ENCODE peak calls at places on chromosome 11, in five cellular contexts. One of them, this sample, is unnamed.

GRCh38 chr11:118120793-118121192 is 31.8 kb downstream of the SCN4B start:
- DNase-seq in fibroblast of the aortic adventitia: no peak
- DNase-seq in kidney epithelial cell: no peak
- DNase-seq in tibial artery: no peak
- DNase-seq in progenitor cell of endocrine pancreas: no peak
- DNase-seq in this sample: no peak

GRCh38 chr11:93902921-93903320 is 52.5 kb upstream of the VSTM5 start:
- DNase-seq in fibroblast of the aortic adventitia: no peak
- DNase-seq in kidney epithelial cell: no peak
- DNase-seq in tibial artery: no peak
- DNase-seq in progenitor cell of endocrine pancreas: no peak
- DNase-seq in this sample: no peak

GRCh38 chr11:128492461-128492860 is 94.9 kb downstream of the ETS1 start:
- DNase-seq in fibroblast of the aortic adventitia: peak
- DNase-seq in kidney epithelial cell: no peak
- DNase-seq in tibial artery: no peak
- DNase-seq in progenitor cell of endocrine pancreas: no peak
- DNase-seq in this sample: no peak

GRCh38 chr11:123545726-123546125 is 108.7 kb downstream of the SCN3B start:
- DNase-seq in fibroblast of the aortic adventitia: peak
- DNase-seq in kidney epithelial cell: no peak
- DNase-seq in tibial artery: no peak
- DNase-seq in progenitor cell of endocrine pancreas: no peak
- DNase-seq in this sample: no peak

GRCh38 chr11:106132582-106133354 is 55.3 kb downstream of the AASDHPPT start:
- DNase-seq in fibroblast of the aortic adventitia: no peak
- DNase-seq in kidney epithelial cell: no peak
- DNase-seq in tibial artery: no peak
- DNase-seq in progenitor cell of endocrine pancreas: no peak
- DNase-seq in this sample: no peak

GRCh38 chr11:60924110-60924905 is at the start of gene TMEM132A:
- DNase-seq in fibroblast of the aortic adventitia: peak
- DNase-seq in kidney epithelial cell: no peak
- DNase-seq in tibial artery: no peak
- DNase-seq in progenitor cell of endocrine pancreas: peak
- DNase-seq in this sample: peak

GRCh38 chr11:10076458-10077141 is 217.4 kb downstream of the SBF2 start:
- DNase-seq in fibroblast of the aortic adventitia: peak
- DNase-seq in kidney epithelial cell: no peak
- DNase-seq in tibial artery: peak
- DNase-seq in progenitor cell of endocrine pancreas: no peak
- DNase-seq in this sample: no peak

GRCh38 chr11:83523676-83524075 is 237.5 kb upstream of the CCDC90B start:
- DNase-seq in fibroblast of the aortic adventitia: no peak
- DNase-seq in kidney epithelial cell: no peak
- DNase-seq in tibial artery: no peak
- DNase-seq in progenitor cell of endocrine pancreas: no peak
- DNase-seq in this sample: no peak

GRCh38 chr11:86103808-86104207 is 34.9 kb upstream of the PICALM start:
- DNase-seq in fibroblast of the aortic adventitia: no peak
- DNase-seq in kidney epithelial cell: no peak
- DNase-seq in tibial artery: no peak
- DNase-seq in progenitor cell of endocrine pancreas: no peak
- DNase-seq in this sample: no peak

GRCh38 chr11:59102259-59102765 is 4.7 kb upstream of the FAM111B start:
- DNase-seq in fibroblast of the aortic adventitia: peak
- DNase-seq in kidney epithelial cell: no peak
- DNase-seq in tibial artery: peak
- DNase-seq in progenitor cell of endocrine pancreas: peak
- DNase-seq in this sample: peak

DNA sequence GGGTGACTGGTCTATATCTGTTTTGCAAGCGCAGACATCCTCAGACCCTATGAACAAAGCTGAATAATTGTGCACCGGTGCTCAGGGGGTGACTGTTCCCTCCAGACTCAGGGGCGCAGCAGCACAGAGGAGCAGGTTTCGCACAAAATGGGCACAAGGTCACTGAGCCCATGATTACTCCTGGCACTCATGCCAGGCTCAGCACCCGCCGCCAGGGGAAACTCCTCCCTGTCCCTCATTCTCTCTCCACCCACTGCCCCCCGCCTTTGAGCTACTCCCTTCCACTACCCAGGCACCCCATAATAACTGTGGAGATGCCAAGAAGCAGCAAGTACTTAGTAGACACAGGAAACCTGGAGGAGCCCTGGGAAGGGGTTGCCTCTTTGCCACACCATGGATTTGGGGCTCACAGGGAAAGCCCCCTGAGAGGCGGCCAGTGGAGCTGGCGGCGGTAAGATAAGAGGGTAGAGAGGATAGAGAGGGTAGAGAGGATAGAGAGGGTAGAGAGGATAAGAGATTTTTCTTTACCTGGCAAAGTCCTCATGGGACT is 198.8 kb downstream of the CTTN start:
- DNase-seq in fibroblast of the aortic adventitia: no peak
- DNase-seq in kidney epithelial cell: no peak
- DNase-seq in tibial artery: no peak
- DNase-seq in progenitor cell of endocrine pancreas: no peak
- DNase-seq in this sample: no peak
- TF ChIP-seq CTCF in fibroblast of the aortic adventitia: no peak
- TF ChIP-seq CTCF in kidney epithelial cell: no peak
- TF ChIP-seq CTCF in tibial artery: no peak
- TF ChIP-seq CTCF in progenitor cell of endocrine pancreas: no peak
- TF ChIP-seq CTCF in this sample: no peak

GRCh38 chr11:62910141-62910882 is 10.9 kb downstream of the CHRM1 start:
- DNase-seq in fibroblast of the aortic adventitia: no peak
- DNase-seq in kidney epithelial cell: no peak
- DNase-seq in tibial artery: no peak
- DNase-seq in progenitor cell of endocrine pancreas: no peak
- DNase-seq in this sample: no peak

GRCh38 chr11:62912268-62912667 is 8.9 kb downstream of the CHRM1 start:
- DNase-seq in fibroblast of the aortic adventitia: no peak
- DNase-seq in kidney epithelial cell: no peak
- DNase-seq in tibial artery: no peak
- DNase-seq in progenitor cell of endocrine pancreas: no peak
- DNase-seq in this sample: no peak

GRCh38 chr11:62911137-62912130 is 9.7 kb downstream of the CHRM1 start:
- DNase-seq in fibroblast of the aortic adventitia: no peak
- DNase-seq in kidney epithelial cell: no peak
- DNase-seq in tibial artery: no peak
- DNase-seq in progenitor cell of endocrine pancreas: no peak
- DNase-seq in this sample: no peak

GRCh38 chr11:62908468-62909072 is 12.6 kb downstream of the CHRM1 start:
- DNase-seq in fibroblast of the aortic adventitia: no peak
- DNase-seq in kidney epithelial cell: no peak
- DNase-seq in tibial artery: no peak
- DNase-seq in progenitor cell of endocrine pancreas: no peak
- DNase-seq in this sample: peak

GRCh38 chr11:62909107-62909894 is 11.9 kb downstream of the CHRM1 start:
- DNase-seq in fibroblast of the aortic adventitia: peak
- DNase-seq in kidney epithelial cell: no peak
- DNase-seq in tibial artery: peak
- DNase-seq in progenitor cell of endocrine pancreas: peak
- DNase-seq in this sample: peak
- TF ChIP-seq CTCF in fibroblast of the aortic adventitia: peak
- TF ChIP-seq CTCF in kidney epithelial cell: peak
- TF ChIP-seq CTCF in tibial artery: peak
- TF ChIP-seq CTCF in progenitor cell of endocrine pancreas: peak
- TF ChIP-seq CTCF in this sample: peak

DNA sequence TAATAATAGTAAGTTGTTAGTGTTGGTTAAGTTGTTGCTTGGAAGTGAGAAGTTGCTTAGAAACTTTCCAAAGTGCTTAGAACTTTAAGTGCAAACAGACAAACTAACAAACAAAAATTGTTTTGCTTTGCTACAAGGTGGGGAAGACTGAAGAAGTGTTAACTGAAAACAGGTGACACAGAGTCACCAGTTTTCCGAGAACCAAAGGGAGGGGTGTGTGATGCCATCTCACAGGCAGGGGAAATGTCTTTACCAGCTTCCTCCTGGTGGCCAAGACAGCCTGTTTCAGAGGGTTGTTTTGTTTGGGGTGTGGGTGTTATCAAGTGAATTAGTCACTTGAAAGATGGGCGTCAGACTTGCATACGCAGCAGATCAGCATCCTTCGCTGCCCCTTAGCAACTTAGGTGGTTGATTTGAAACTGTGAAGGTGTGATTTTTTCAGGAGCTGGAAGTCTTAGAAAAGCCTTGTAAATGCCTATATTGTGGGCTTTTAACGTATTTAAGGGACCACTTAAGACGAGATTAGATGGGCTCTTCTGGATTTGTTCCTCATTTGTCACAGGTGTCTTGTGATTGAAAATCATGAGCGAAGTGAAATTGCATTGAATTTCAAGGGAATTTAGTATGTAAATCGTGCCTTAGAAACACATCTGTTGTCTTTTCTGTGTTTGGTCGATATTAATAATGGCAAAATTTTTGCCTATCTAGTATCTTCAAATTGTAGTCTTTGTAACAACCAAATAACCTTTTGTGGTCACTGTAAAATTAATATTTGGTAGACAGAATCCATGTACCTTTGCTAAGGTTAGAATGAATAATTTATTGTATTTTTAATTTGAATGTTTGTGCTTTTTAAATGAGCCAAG is 2.7 kb downstream of the NEAT1 start:
- DNase-seq in fibroblast of the aortic adventitia: peak
- DNase-seq in kidney epithelial cell: no peak
- DNase-seq in tibial artery: peak
- DNase-seq in progenitor cell of endocrine pancreas: no peak
- DNase-seq in this sample: no peak
- TF ChIP-seq CTCF in fibroblast of the aortic adventitia: peak
- TF ChIP-seq CTCF in kidney epithelial cell: no peak
- TF ChIP-seq CTCF in tibial artery: peak
- TF ChIP-seq CTCF in progenitor cell of endocrine pancreas: peak
- TF ChIP-seq CTCF in this sample: no peak

GRCh38 chr11:42631223-42631843 is 680.5 kb upstream of the API5 start:
- DNase-seq in fibroblast of the aortic adventitia: no peak
- DNase-seq in kidney epithelial cell: peak
- DNase-seq in tibial artery: no peak
- DNase-seq in progenitor cell of endocrine pancreas: no peak
- DNase-seq in this sample: no peak
- TF ChIP-seq CTCF in fibroblast of the aortic adventitia: no peak
- TF ChIP-seq CTCF in kidney epithelial cell: peak
- TF ChIP-seq CTCF in tibial artery: no peak
- TF ChIP-seq CTCF in progenitor cell of endocrine pancreas: peak
- TF ChIP-seq CTCF in this sample: no peak

GRCh38 chr11:43680521-43681505 is at the start of gene HSD17B12:
- DNase-seq in fibroblast of the aortic adventitia: peak
- DNase-seq in kidney epithelial cell: peak
- DNase-seq in tibial artery: peak
- DNase-seq in progenitor cell of endocrine pancreas: peak
- DNase-seq in this sample: peak
- TF ChIP-seq CTCF in fibroblast of the aortic adventitia: no peak
- TF ChIP-seq CTCF in kidney epithelial cell: no peak
- TF ChIP-seq CTCF in tibial artery: no peak
- TF ChIP-seq CTCF in progenitor cell of endocrine pancreas: peak
- TF ChIP-seq CTCF in this sample: no peak

DNA sequence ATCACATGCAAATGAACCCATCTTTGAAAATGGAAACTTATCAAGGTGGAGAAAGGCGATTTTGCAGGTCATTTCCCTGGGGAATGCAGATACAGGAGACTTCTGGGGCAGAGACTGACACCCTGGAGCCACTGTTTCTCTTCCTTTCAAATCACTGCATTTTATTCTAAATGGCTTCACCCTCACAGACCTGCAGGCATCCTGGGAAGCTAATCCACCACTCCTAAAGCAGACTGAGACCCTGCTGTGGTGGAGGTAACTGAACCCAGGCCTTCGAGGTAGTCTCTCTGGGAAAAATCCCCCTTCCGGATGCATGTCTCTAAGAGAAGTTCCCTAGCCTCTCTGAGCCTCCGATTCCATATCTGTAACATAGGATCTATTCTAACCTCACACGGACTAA is 20.9 kb upstream of the CSNK2A3 start:
- DNase-seq in fibroblast of the aortic adventitia: no peak
- DNase-seq in kidney epithelial cell: no peak
- DNase-seq in tibial artery: no peak
- DNase-seq in progenitor cell of endocrine pancreas: no peak
- DNase-seq in this sample: no peak
- TF ChIP-seq CTCF in fibroblast of the aortic adventitia: no peak
- TF ChIP-seq CTCF in kidney epithelial cell: no peak
- TF ChIP-seq CTCF in tibial artery: no peak
- TF ChIP-seq CTCF in progenitor cell of endocrine pancreas: no peak
- TF ChIP-seq CTCF in this sample: no peak

GRCh38 chr11:78429209-78429608 is 11.6 kb upstream of the GAB2 start:
- DNase-seq in fibroblast of the aortic adventitia: no peak
- DNase-seq in kidney epithelial cell: no peak
- DNase-seq in tibial artery: no peak
- DNase-seq in progenitor cell of endocrine pancreas: no peak
- DNase-seq in this sample: no peak

GRCh38 chr11:78429667-78430066 is 12.0 kb upstream of the GAB2 start:
- DNase-seq in fibroblast of the aortic adventitia: no peak
- DNase-seq in kidney epithelial cell: no peak
- DNase-seq in tibial artery: no peak
- DNase-seq in progenitor cell of endocrine pancreas: no peak
- DNase-seq in this sample: no peak

GRCh38 chr11:78428773-78429172 is 11.2 kb upstream of the GAB2 start:
- DNase-seq in fibroblast of the aortic adventitia: no peak
- DNase-seq in kidney epithelial cell: no peak
- DNase-seq in tibial artery: no peak
- DNase-seq in progenitor cell of endocrine pancreas: no peak
- DNase-seq in this sample: no peak

GRCh38 chr11:78432956-78433355 is 15.3 kb upstream of the GAB2 start:
- DNase-seq in fibroblast of the aortic adventitia: no peak
- DNase-seq in kidney epithelial cell: no peak
- DNase-seq in tibial artery: no peak
- DNase-seq in progenitor cell of endocrine pancreas: no peak
- DNase-seq in this sample: no peak

DNA sequence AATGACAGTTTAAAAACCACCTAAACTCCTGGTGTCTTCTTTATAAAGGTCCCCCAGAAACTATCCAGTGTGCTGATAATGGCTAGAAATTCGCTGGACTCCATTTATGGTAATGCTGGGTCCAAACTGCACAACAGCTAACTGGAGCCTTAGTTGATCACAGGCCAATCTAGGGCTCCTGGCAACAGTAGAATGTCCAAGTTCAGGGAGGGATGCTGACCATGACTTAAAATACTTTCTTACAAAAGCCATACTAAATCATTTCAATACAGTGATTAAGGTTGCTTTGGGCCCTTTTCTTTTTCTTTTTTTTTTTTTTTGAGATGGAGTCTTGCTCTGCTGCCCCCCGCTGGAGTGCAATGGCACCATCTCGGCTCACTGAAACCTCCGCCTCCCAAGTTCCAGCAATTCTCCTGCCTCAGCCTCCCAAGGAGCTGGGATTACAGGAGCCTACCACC is 14.5 kb upstream of the GAB2 start:
- DNase-seq in fibroblast of the aortic adventitia: peak
- DNase-seq in kidney epithelial cell: no peak
- DNase-seq in tibial artery: no peak
- DNase-seq in progenitor cell of endocrine pancreas: no peak
- DNase-seq in this sample: no peak
- TF ChIP-seq CTCF in fibroblast of the aortic adventitia: peak
- TF ChIP-seq CTCF in kidney epithelial cell: peak
- TF ChIP-seq CTCF in tibial artery: peak
- TF ChIP-seq CTCF in progenitor cell of endocrine pancreas: peak
- TF ChIP-seq CTCF in this sample: peak

This sample was measured in mesothelial cell of epicardium.